ENCODE peak calls at places on chromosomes 7 and 10, in five cellular contexts. One of them, this sample, is unnamed. For H3K4me1, the result is how much of the 10 kb centered on the place peaks cover.

GRCh38 chr10:104505521-104506041 is 135.5 kb upstream of the SORCS3 start:
- DNase-seq in H9: no peak
- DNase-seq in neuronal stem cell: no peak
- DNase-seq in H1: no peak
- DNase-seq in trophoblast cell: no peak
- DNase-seq in this sample: no peak

GRCh38 chr10:21705828-21706176 is 171.8 kb downstream of the MLLT10 start:
- DNase-seq in H9: no peak
- DNase-seq in H1: no peak
- DNase-seq in neuronal stem cell: no peak
- DNase-seq in trophoblast cell: no peak
- DNase-seq in this sample: no peak

GRCh38 chr7:101216860-101217387 is 457 bp downstream of the PLOD3 start:
- DNase-seq in trophoblast cell: no peak
- DNase-seq in H9: no peak
- DNase-seq in neuronal stem cell: peak
- DNase-seq in H1: no peak
- DNase-seq in this sample: no peak

GRCh38 chr10:35195361-35196306 is 69.0 kb downstream of the CREM start:
- DNase-seq in neuronal stem cell: peak
- DNase-seq in H1: no peak
- DNase-seq in trophoblast cell: peak
- DNase-seq in H9: peak
- DNase-seq in this sample: peak

GRCh38 chr10:96271017-96271815 is at the start of gene BLNK:
- DNase-seq in neuronal stem cell: no peak
- DNase-seq in H1: no peak
- DNase-seq in trophoblast cell: peak
- DNase-seq in H9: no peak
- DNase-seq in this sample: peak

GRCh38 chr10:74011762-74012161 is 13.8 kb downstream of the VCL start:
- DNase-seq in H9: no peak
- DNase-seq in H1: no peak
- DNase-seq in trophoblast cell: no peak
- DNase-seq in neuronal stem cell: no peak
- DNase-seq in this sample: peak

GRCh38 chr7:86932038-86932512 is 127.4 kb downstream of the ELAPOR2 start:
- DNase-seq in H9: no peak
- DNase-seq in neuronal stem cell: no peak
- DNase-seq in trophoblast cell: no peak
- DNase-seq in H1: no peak
- DNase-seq in this sample: peak

GRCh38 chr10:71761105-71761511 is 12.2 kb downstream of the VSIR start:
- DNase-seq in H1: no peak
- DNase-seq in trophoblast cell: no peak
- DNase-seq in neuronal stem cell: no peak
- DNase-seq in H9: no peak
- DNase-seq in this sample: no peak

GRCh38 chr7:13702261-13702660 is 287.2 kb downstream of the ETV1 start:
- DNase-seq in H9: no peak
- DNase-seq in neuronal stem cell: no peak
- DNase-seq in H1: no peak
- DNase-seq in trophoblast cell: no peak
- DNase-seq in this sample: no peak

GRCh38 chr7:135210818-135211178 is 528 bp downstream of the WDR91 start:
- DNase-seq in trophoblast cell: no peak
- DNase-seq in H9: no peak
- DNase-seq in neuronal stem cell: peak
- DNase-seq in H1: no peak
- DNase-seq in this sample: peak

GRCh38 chr7:116232920-116233319 is 22.6 kb downstream of the TES start:
- DNase-seq in trophoblast cell: no peak
- DNase-seq in H1: no peak
- DNase-seq in H9: no peak
- DNase-seq in neuronal stem cell: no peak
- DNase-seq in this sample: peak

GRCh38 chr7:44219371-44220045 is 18.7 kb downstream of the YKT6 start:
- DNase-seq in H1: no peak
- DNase-seq in trophoblast cell: no peak
- DNase-seq in neuronal stem cell: no peak
- DNase-seq in H9: no peak
- DNase-seq in this sample: no peak

GRCh38 chr7:15687645-15688025 is 1.2 kb upstream of the MEOX2 start:
- DNase-seq in trophoblast cell: no peak
- DNase-seq in H9: peak
- DNase-seq in H1: no peak
- DNase-seq in neuronal stem cell: peak
- DNase-seq in this sample: no peak

GRCh38 chr7:100154651-100155491 is 3.7 kb downstream of the TRAPPC14 start:
- DNase-seq in H9: no peak
- DNase-seq in neuronal stem cell: no peak
- DNase-seq in trophoblast cell: peak
- DNase-seq in H1: no peak
- DNase-seq in this sample: no peak

GRCh38 chr10:84333864-84334451 is 5.6 kb downstream of the CCSER2 start:
- DNase-seq in neuronal stem cell: no peak
- DNase-seq in H1: no peak
- DNase-seq in trophoblast cell: peak
- DNase-seq in H9: no peak
- DNase-seq in this sample: no peak

DNA sequence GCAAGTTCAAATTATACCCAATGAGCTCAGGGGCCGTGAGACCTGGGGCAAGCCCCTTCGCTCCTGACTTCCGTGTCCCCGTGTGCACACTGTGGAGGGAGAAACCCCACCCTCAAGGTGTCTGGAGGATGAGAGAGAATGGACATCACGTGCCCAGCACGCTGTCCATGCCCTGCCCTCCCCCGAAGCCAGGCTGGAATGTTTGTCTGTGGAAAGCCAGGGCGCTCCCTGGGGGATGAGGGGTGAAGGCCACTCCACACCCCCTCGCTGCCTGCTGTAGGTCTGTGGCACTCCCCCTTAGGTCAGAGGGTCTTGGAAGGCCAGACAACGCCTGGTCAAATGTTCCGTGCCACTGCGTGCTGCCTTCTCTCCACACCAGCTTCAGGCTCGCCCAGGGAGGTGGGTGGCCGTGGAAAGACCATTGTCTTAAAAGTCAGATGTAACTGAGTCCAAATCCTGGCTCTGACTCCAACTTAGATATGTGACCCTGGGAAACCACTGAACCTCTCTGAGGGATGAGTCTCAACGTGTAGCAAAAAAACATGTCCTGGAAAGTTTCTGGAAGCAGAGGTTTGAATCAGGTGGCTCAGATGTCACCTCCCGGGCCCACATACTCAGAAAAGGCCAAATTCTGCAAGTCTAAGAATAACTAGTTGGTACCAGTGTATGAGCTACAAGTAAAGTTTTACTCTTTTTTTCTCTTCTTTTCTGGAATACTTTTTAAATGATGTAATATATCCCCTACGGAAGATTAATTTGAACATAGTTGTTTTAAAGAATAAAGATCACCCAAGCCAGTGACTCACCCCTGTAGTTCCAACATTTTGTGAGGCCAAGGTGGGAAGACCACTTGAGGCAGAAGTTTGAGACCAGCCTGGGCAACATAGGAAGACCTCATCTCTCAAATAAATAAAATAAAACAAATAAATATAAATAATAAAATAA is 24.9 kb downstream of the RCC1L start:
- DNase-seq in H1: no peak
- DNase-seq in trophoblast cell: no peak
- DNase-seq in H9: no peak
- DNase-seq in neuronal stem cell: no peak
- DNase-seq in this sample: no peak
- H4K8ac ChIP-seq in H1: peak
- H4K8ac ChIP-seq in trophoblast cell: no peak
- H4K8ac ChIP-seq in H9: no peak
- H4K8ac ChIP-seq in neuronal stem cell: peak
- H4K8ac ChIP-seq in this sample: no peak

GRCh38 chr10:17229967-17230682 is 2.1 kb downstream of the VIM start:
- DNase-seq in neuronal stem cell: peak
- DNase-seq in H9: peak
- DNase-seq in trophoblast cell: no peak
- DNase-seq in H1: peak
- DNase-seq in this sample: peak
- H3K4me1 ChIP-seq in neuronal stem cell: under half
- H3K4me1 ChIP-seq in H9: under half
- H3K4me1 ChIP-seq in trophoblast cell: under half
- H3K4me1 ChIP-seq in H1: under half
- H3K4me1 ChIP-seq in this sample: under half

DNA sequence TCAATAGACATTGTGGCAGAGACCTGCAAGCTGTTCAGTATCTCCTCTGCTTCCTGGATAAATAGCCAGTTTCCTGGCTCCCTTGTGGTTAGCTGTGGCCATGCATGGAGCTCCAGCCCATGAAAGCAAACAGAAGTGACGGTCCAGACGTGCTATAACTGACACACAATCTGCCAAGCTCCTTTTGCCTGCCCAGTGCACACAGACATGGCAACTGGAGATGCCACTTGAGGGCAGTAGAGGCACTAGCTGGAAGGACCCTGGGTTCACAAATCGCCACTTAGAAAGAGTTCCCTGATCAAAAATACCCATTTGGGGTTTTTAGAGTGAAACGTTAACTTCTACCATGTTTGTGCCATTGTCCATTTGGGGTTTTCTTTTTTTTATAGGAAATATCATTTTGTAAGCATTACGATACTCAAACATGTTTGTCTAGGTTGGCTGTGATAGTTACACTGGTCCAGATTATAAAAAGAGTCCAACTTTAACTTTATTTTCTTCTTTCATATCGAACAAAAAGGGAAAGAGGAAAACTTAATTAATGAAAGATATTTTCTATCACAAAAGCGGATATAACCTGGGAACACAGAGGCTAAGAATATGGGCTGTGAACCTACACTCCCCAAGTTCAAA is 31.3 kb downstream of the KIN start:
- DNase-seq in H1: no peak
- DNase-seq in trophoblast cell: peak
- DNase-seq in H9: peak
- DNase-seq in neuronal stem cell: no peak
- DNase-seq in this sample: peak
- H2BK12ac ChIP-seq in H1: no peak
- H2BK12ac ChIP-seq in trophoblast cell: no peak
- H2BK12ac ChIP-seq in H9: no peak
- H2BK12ac ChIP-seq in neuronal stem cell: no peak
- H2BK12ac ChIP-seq in this sample: no peak

GRCh38 chr10:119312241-119312640 is 104.9 kb downstream of the GRK5 start:
- DNase-seq in H1: no peak
- DNase-seq in trophoblast cell: no peak
- DNase-seq in neuronal stem cell: no peak
- DNase-seq in H9: no peak
- DNase-seq in this sample: no peak

GRCh38 chr10:119309423-119309770 is 102.0 kb downstream of the GRK5 start:
- DNase-seq in H9: no peak
- DNase-seq in H1: no peak
- DNase-seq in trophoblast cell: no peak
- DNase-seq in neuronal stem cell: no peak
- DNase-seq in this sample: no peak

GRCh38 chr10:119308556-119309422 is 101.4 kb downstream of the GRK5 start:
- DNase-seq in trophoblast cell: no peak
- DNase-seq in H9: no peak
- DNase-seq in neuronal stem cell: no peak
- DNase-seq in H1: no peak
- DNase-seq in this sample: no peak

GRCh38 chr10:119313024-119313423 is 105.7 kb downstream of the GRK5 start:
- DNase-seq in neuronal stem cell: no peak
- DNase-seq in H1: no peak
- DNase-seq in trophoblast cell: no peak
- DNase-seq in H9: no peak
- DNase-seq in this sample: no peak

DNA sequence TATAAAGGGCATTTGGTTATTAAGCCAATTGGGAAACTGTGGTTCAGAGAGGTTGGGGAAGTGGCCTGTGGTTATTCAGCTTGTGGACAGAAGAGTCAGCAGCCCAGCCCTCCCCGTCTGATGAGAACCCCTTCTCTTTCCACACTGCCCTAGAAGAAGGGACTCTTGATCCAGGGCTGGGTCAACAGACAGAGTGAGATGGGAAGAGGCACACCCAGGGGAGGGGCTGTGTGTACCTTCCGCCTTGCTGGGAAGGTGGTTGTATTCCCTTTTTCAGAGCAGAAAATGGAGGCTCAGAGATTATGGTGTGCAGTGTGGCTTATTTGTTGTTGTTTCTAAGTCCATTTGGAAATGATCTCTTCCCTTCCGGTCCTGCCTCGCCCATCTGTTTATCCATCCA is 103.4 kb downstream of the GRK5 start:
- DNase-seq in neuronal stem cell: no peak
- DNase-seq in H1: no peak
- DNase-seq in H9: no peak
- DNase-seq in trophoblast cell: no peak
- DNase-seq in this sample: no peak
- H4K8ac ChIP-seq in neuronal stem cell: no peak
- H4K8ac ChIP-seq in H1: no peak
- H4K8ac ChIP-seq in H9: no peak
- H4K8ac ChIP-seq in trophoblast cell: no peak
- H4K8ac ChIP-seq in this sample: no peak

GRCh38 chr7:22569586-22570321 is 69.8 kb upstream of the STEAP1B start:
- DNase-seq in neuronal stem cell: no peak
- DNase-seq in trophoblast cell: no peak
- DNase-seq in H9: no peak
- DNase-seq in H1: no peak
- DNase-seq in this sample: no peak

GRCh38 chr7:22572292-22572691 is 72.3 kb upstream of the STEAP1B start:
- DNase-seq in trophoblast cell: peak
- DNase-seq in H9: no peak
- DNase-seq in neuronal stem cell: no peak
- DNase-seq in H1: no peak
- DNase-seq in this sample: no peak

GRCh38 chr7:22572937-22573336 is 72.9 kb upstream of the STEAP1B start:
- DNase-seq in neuronal stem cell: no peak
- DNase-seq in H9: no peak
- DNase-seq in H1: no peak
- DNase-seq in trophoblast cell: peak
- DNase-seq in this sample: peak

GRCh38 chr7:22574756-22575517 is 74.9 kb upstream of the STEAP1B start:
- DNase-seq in trophoblast cell: peak
- DNase-seq in H1: no peak
- DNase-seq in neuronal stem cell: no peak
- DNase-seq in H9: no peak
- DNase-seq in this sample: no peak

DNA sequence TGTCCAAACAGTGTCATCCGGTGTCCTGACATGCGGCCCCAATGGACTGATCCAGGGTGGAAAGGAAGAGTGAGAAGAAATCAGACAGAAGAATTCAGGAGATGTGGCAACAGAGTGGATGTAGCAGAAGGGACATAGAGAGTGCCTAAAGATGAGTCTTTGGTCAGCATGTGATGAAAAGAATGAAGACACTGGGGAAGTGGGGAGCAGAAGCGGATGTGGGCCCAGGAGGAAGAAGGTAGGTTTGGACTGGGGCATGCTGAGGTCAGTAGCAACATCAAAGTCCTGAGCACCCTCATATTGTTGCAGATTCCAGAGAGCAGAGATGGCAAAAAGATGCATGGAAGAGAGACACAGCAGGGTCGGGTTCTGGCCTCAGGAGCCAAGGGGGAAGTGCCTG is 71.8 kb upstream of the STEAP1B start:
- DNase-seq in H9: no peak
- DNase-seq in trophoblast cell: no peak
- DNase-seq in H1: no peak
- DNase-seq in neuronal stem cell: no peak
- DNase-seq in this sample: no peak
- H3K4me1 ChIP-seq in H9: under half
- H3K4me1 ChIP-seq in trophoblast cell: under half
- H3K4me1 ChIP-seq in H1: under half
- H3K4me1 ChIP-seq in neuronal stem cell: under half
- H3K4me1 ChIP-seq in this sample: under half